ENCODE peak calls at places on chromosomes 16 and 17, in seven cellular contexts. P, O, G, Z, Y, E and Q are unnamed samples.

GRCh38 chr16:85029413-85029794 is 1.8 kb downstream of the KIAA0513 start:
- DNase-seq in Z (peak; percentile 80), O (peak; percentile 29), Y (no peak), G (no peak), P (no peak), E (no peak), Q (peak; percentile 65)

GRCh38 chr16:28163699-28164584 is 47.8 kb downstream of the XPO6 start:
- DNase-seq in Z (peak; percentile 40), E (no peak), P (no peak), G (peak; percentile 35), Y (peak; percentile 84), O (peak; percentile 18), Q (peak; percentile 35)

GRCh38 chr17:9874722-9875121 is 30.3 kb downstream of the RCVRN start:
- DNase-seq in Z (no peak), G (no peak), P (no peak), Y (no peak), O (no peak), E (peak; percentile 16), Q (no peak)

GRCh38 chr16:1441391-1441829 is 2.9 kb downstream of the CCDC154 start:
- DNase-seq in P (no peak), O (no peak), Z (no peak), E (no peak), Y (no peak), G (no peak), Q (no peak)

GRCh38 chr16:12470311-12471229 is 333.1 kb downstream of the CPPED1 start:
- DNase-seq in P (peak; percentile 5), O (no peak), Z (no peak), Y (peak; percentile 39), E (peak; percentile 68), G (no peak), Q (no peak)

GRCh38 chr16:6149031-6149430 is 1051.4 kb upstream of the EEF2KMT start:
- DNase-seq in Z (no peak), Y (no peak), E (no peak), O (no peak), G (no peak), P (no peak), Q (no peak)

GRCh38 chr16:74455213-74455612 is 33.9 kb upstream of the CLEC18B start:
- DNase-seq in P (no peak), G (no peak), Y (peak; percentile 88), Z (peak; percentile 94), O (no peak), E (no peak), Q (peak; percentile 84)

GRCh38 chr16:17885659-17886200 is 415.0 kb upstream of the XYLT1 start:
- DNase-seq in P (no peak), E (no peak), O (no peak), Y (no peak), Z (no peak), G (no peak), Q (no peak)

GRCh38 chr16:62615526-62615925 is 579.3 kb upstream of the CDH8 start:
- DNase-seq in Z (no peak), E (no peak), G (no peak), O (no peak), Y (no peak), P (no peak), Q (no peak)

GRCh38 chr17:66398059-66398458 is 95.6 kb downstream of the PRKCA start:
- DNase-seq in Z (no peak), G (no peak), Y (no peak), E (no peak), O (no peak), P (no peak), Q (no peak)

GRCh38 chr17:35666967-35667552 is 64.4 kb upstream of the RASL10B start:
- DNase-seq in O (no peak), E (no peak), Y (peak; percentile 13), G (no peak), Z (peak; percentile 52), P (no peak), Q (peak; percentile 40)

GRCh38 chr17:11935734-11936406 is 61.4 kb downstream of the ZNF18 start:
- DNase-seq in E (no peak), O (peak; percentile 51), Z (peak; percentile 73), G (peak; percentile 34), P (peak; percentile 68), Y (peak; percentile 28), Q (peak; percentile 60)

GRCh38 chr17:60442271-60443201 is 20.2 kb downstream of the CHCT1 start:
- DNase-seq in E (no peak), Y (peak; percentile 50), G (no peak), P (no peak), Z (peak; percentile 59), O (no peak), Q (peak; percentile 34)

GRCh38 chr17:44636562-44636961 is 19.7 kb upstream of the MEIOC start:
- DNase-seq in E (no peak), O (peak; percentile 53), G (peak; percentile 5), Z (peak; percentile 50), P (peak; percentile 40), Y (peak; percentile 85), Q (peak; percentile 45)

GRCh38 chr16:30758988-30759461 is 2.8 kb downstream of the CFAP119 start:
- DNase-seq in E (no peak), O (no peak), P (no peak), G (peak; percentile 94), Y (no peak), Z (no peak), Q (no peak)

GRCh38 chr17:78356163-78356713 is 3.6 kb downstream of the SOCS3 start:
- DNase-seq in Z (peak; percentile 98), O (no peak), P (peak; percentile 43), Y (peak; percentile 94), G (peak; percentile 83), E (peak; percentile 81), Q (peak; percentile 98)

GRCh38 chr16:56341656-56342397 is 83.5 kb downstream of the AMFR start:
- DNase-seq in O (no peak), P (no peak), G (no peak), Y (peak; percentile 10), E (no peak), Z (no peak), Q (no peak)

GRCh38 chr17:81666092-81666341 is 388 bp downstream of the OXLD1 start:
- DNase-seq in Y (peak; percentile 44), P (peak; percentile 81), O (no peak), Z (no peak), E (no peak), G (peak; percentile 45), Q (no peak)

GRCh38 chr16:71383054-71383773 is 24.7 kb downstream of the CALB2 start:
- DNase-seq in G (no peak), O (no peak), Z (peak; percentile 82), Y (peak; percentile 24), E (no peak), P (no peak), Q (peak; percentile 47)

GRCh38 chr16:49756971-49757743 is 98.8 kb downstream of the ZNF423 start:
- DNase-seq in E (no peak), Z (no peak), O (no peak), Y (peak; percentile 64), P (no peak), G (no peak), Q (peak; percentile 5)

GRCh38 chr16:19980866-19981265 is 92.8 kb downstream of the GPR139 start:
- DNase-seq in Z (no peak), P (peak; percentile 25), Y (peak; percentile 4), E (no peak), G (no peak), O (no peak), Q (no peak)
- TF ChIP-seq CTCF in Z (peak; percentile 8), P (peak; percentile 34), Y (peak; percentile 34), E (no peak), G (no peak), O (no peak), Q (peak; percentile 7)

GRCh38 chr17:80564545-80564944 is 19.9 kb downstream of the RPTOR start:
- DNase-seq in P (no peak), E (no peak), Y (no peak), O (no peak), Z (no peak), G (no peak), Q (no peak)

GRCh38 chr17:80565347-80566053 is 20.9 kb downstream of the RPTOR start:
- DNase-seq in P (no peak), Z (no peak), Y (no peak), G (no peak), O (no peak), E (no peak), Q (no peak)

GRCh38 chr17:80559688-80560290 is 15.2 kb downstream of the RPTOR start:
- DNase-seq in Y (peak; percentile 95), G (peak; percentile 69), Z (no peak), O (no peak), P (no peak), E (peak; percentile 7), Q (no peak)

GRCh38 chr17:80558046-80558445 is 13.4 kb downstream of the RPTOR start:
- DNase-seq in O (no peak), E (no peak), Z (no peak), G (no peak), Y (no peak), P (no peak), Q (no peak)

DNA sequence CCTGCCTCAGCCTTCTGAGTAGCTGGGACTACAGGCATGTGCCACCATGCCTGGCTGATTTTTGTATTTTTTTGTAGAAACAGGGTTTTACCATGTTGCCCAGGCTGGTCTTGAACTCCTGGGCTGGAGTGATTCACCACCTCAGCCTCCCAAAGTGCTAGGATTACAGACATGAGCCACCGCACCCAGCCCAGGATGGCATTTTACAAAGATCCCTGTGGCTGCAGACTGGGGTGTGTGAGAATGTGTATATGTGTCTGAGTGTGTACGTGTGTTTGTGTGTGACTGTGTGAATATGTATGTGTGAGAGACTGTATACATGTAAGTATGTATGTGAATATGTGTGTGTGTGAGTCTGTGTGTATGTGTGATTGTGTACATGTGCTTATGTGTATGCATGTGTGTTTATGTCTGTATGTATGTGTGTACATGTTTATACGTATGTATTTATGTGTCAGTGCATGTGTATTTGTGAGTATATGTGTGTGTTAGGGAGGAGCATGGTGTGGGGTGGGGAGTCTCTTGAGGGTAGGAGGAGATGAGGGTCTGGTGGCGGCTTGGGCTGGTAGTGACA is 17.0 kb downstream of the RPTOR start:
- DNase-seq in Z (no peak), G (no peak), E (no peak), P (no peak), O (no peak), Y (no peak), Q (no peak)
- H3K4me3 ChIP-seq in Z (no peak overlapping the region), G (no peak overlapping the region), E (no peak overlapping the region), P (no peak overlapping the region), O (no peak overlapping the region), Y (no peak overlapping the region), Q (no peak overlapping the region)

DNA sequence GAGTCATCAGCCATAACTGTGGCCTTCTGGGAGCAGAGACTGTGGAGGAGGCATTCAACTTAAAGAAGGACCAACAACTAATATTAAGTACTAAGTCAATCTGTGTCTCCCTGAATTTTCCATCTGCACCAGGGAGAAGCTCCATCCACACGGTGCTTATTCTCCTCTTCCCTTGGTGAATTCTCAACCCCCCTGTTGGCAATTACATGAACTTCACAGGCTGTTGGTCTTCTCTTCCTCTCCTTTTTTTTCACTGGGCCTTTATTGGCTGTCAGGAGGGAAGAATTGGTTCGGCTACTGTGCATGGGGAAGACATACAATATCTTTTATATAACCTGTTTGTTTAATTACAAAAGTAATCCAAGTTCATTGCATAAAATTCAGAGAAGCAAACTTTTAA is 152.8 kb upstream of the IRX6 start:
- DNase-seq in Z (no peak), P (no peak), E (no peak), Y (no peak), G (no peak), O (no peak), Q (no peak)
- TF ChIP-seq CTCF in Z (no peak), P (no peak), E (no peak), Y (no peak), G (no peak), O (no peak), Q (no peak)

GRCh38 chr16:19130852-19131808 is 17.4 kb downstream of the ITPRIPL2 start:
- DNase-seq in Y (peak; percentile 91), E (no peak), Z (peak; percentile 58), P (no peak), O (no peak), G (peak; percentile 27), Q (peak; percentile 73)
- H3K4me3 ChIP-seq in Y (peak overlapping the region; percentile 3), E (no peak overlapping the region), Z (no peak overlapping the region), P (no peak overlapping the region), O (no peak overlapping the region), G (no peak overlapping the region), Q (no peak overlapping the region)

GRCh38 chr16:26569793-26570192 is 496.9 kb upstream of the C16orf82 start:
- DNase-seq in E (no peak), O (peak; percentile 19), Z (no peak), G (peak; percentile 8), P (peak; percentile 19), Y (peak; percentile 29), Q (no peak)
- TF ChIP-seq CTCF in E (no peak), O (peak; percentile 26), Z (peak; percentile 2), G (peak; percentile 31), P (no peak), Y (peak; percentile 55), Q (no peak)